ENCODE peak calls at places on chromosomes 16 and 17, in nine cellular contexts. One of them, this sample, is unnamed.

GRCh38 chr17:74212262-74212912 is 984 bp upstream of the TTYH2 start:
- DNase-seq in dorsolateral prefrontal cortex: no peak
- DNase-seq in sigmoid colon: peak
- DNase-seq in esophagus squamous epithelium: no peak
- DNase-seq in uterus: no peak
- DNase-seq in astrocyte of the spinal cord: no peak
- DNase-seq in AG10803: peak
- DNase-seq in neural progenitor cell: peak
- DNase-seq in A549: no peak
- DNase-seq in this sample: peak

GRCh38 chr16:61823326-61823725 is 212.9 kb downstream of the CDH8 start:
- DNase-seq in dorsolateral prefrontal cortex: no peak
- DNase-seq in sigmoid colon: no peak
- DNase-seq in esophagus squamous epithelium: no peak
- DNase-seq in uterus: no peak
- DNase-seq in astrocyte of the spinal cord: no peak
- DNase-seq in AG10803: no peak
- DNase-seq in neural progenitor cell: no peak
- DNase-seq in A549: no peak
- DNase-seq in this sample: no peak

GRCh38 chr16:70512456-70512855 is 10.9 kb downstream of the COG4 start:
- DNase-seq in dorsolateral prefrontal cortex: no peak
- DNase-seq in sigmoid colon: no peak
- DNase-seq in esophagus squamous epithelium: no peak
- DNase-seq in uterus: no peak
- DNase-seq in astrocyte of the spinal cord: no peak
- DNase-seq in AG10803: peak
- DNase-seq in neural progenitor cell: no peak
- DNase-seq in A549: peak
- DNase-seq in this sample: peak

GRCh38 chr17:76132574-76133338 is 8.3 kb downstream of the FOXJ1 start:
- DNase-seq in dorsolateral prefrontal cortex: no peak
- DNase-seq in sigmoid colon: peak
- DNase-seq in esophagus squamous epithelium: no peak
- DNase-seq in uterus: no peak
- DNase-seq in astrocyte of the spinal cord: no peak
- DNase-seq in AG10803: no peak
- DNase-seq in neural progenitor cell: peak
- DNase-seq in A549: no peak
- DNase-seq in this sample: no peak

GRCh38 chr16:1169285-1170075 is 16.6 kb downstream of the CACNA1H start:
- DNase-seq in dorsolateral prefrontal cortex: no peak
- DNase-seq in sigmoid colon: peak
- DNase-seq in esophagus squamous epithelium: no peak
- DNase-seq in uterus: peak
- DNase-seq in astrocyte of the spinal cord: no peak
- DNase-seq in AG10803: no peak
- DNase-seq in neural progenitor cell: no peak
- DNase-seq in A549: no peak
- DNase-seq in this sample: no peak

GRCh38 chr16:67438098-67438791 is 7.3 kb downstream of the HSD11B2 start:
- DNase-seq in dorsolateral prefrontal cortex: no peak
- DNase-seq in sigmoid colon: no peak
- DNase-seq in esophagus squamous epithelium: no peak
- DNase-seq in uterus: no peak
- DNase-seq in astrocyte of the spinal cord: no peak
- DNase-seq in AG10803: no peak
- DNase-seq in neural progenitor cell: no peak
- DNase-seq in A549: no peak
- DNase-seq in this sample: no peak

GRCh38 chr17:4934173-4934979 is 2.3 kb downstream of the GP1BA start:
- DNase-seq in dorsolateral prefrontal cortex: no peak
- DNase-seq in sigmoid colon: no peak
- DNase-seq in esophagus squamous epithelium: no peak
- DNase-seq in uterus: no peak
- DNase-seq in astrocyte of the spinal cord: peak
- DNase-seq in AG10803: peak
- DNase-seq in neural progenitor cell: no peak
- DNase-seq in A549: no peak
- DNase-seq in this sample: peak

GRCh38 chr16:72788269-72788809 is 259.6 kb downstream of the ZFHX3 start:
- DNase-seq in dorsolateral prefrontal cortex: no peak
- DNase-seq in sigmoid colon: no peak
- DNase-seq in esophagus squamous epithelium: no peak
- DNase-seq in uterus: no peak
- DNase-seq in astrocyte of the spinal cord: no peak
- DNase-seq in AG10803: no peak
- DNase-seq in neural progenitor cell: peak
- DNase-seq in A549: no peak
- DNase-seq in this sample: no peak

GRCh38 chr16:11183951-11184350 is 72.1 kb downstream of the SOCS1 start:
- DNase-seq in dorsolateral prefrontal cortex: no peak
- DNase-seq in sigmoid colon: no peak
- DNase-seq in esophagus squamous epithelium: no peak
- DNase-seq in uterus: peak
- DNase-seq in astrocyte of the spinal cord: no peak
- DNase-seq in AG10803: no peak
- DNase-seq in neural progenitor cell: no peak
- DNase-seq in A549: no peak
- DNase-seq in this sample: no peak

GRCh38 chr16:2339521-2340484 is 725 bp downstream of the ABCA3 start:
- DNase-seq in dorsolateral prefrontal cortex: peak
- DNase-seq in sigmoid colon: peak
- DNase-seq in esophagus squamous epithelium: no peak
- DNase-seq in uterus: peak
- DNase-seq in astrocyte of the spinal cord: peak
- DNase-seq in AG10803: peak
- DNase-seq in neural progenitor cell: peak
- DNase-seq in A549: peak
- DNase-seq in this sample: peak

GRCh38 chr17:35537569-35538209 is at the start of gene SLFN12L:
- DNase-seq in dorsolateral prefrontal cortex: no peak
- DNase-seq in sigmoid colon: no peak
- DNase-seq in esophagus squamous epithelium: no peak
- DNase-seq in uterus: no peak
- DNase-seq in astrocyte of the spinal cord: no peak
- DNase-seq in AG10803: no peak
- DNase-seq in neural progenitor cell: no peak
- DNase-seq in A549: no peak
- DNase-seq in this sample: no peak

GRCh38 chr16:1674751-1675664 is 3.1 kb upstream of the JPT2 start:
- DNase-seq in dorsolateral prefrontal cortex: no peak
- DNase-seq in sigmoid colon: no peak
- DNase-seq in esophagus squamous epithelium: no peak
- DNase-seq in uterus: no peak
- DNase-seq in astrocyte of the spinal cord: peak
- DNase-seq in AG10803: peak
- DNase-seq in neural progenitor cell: no peak
- DNase-seq in A549: no peak
- DNase-seq in this sample: peak

GRCh38 chr17:44400226-44400847 is 10.9 kb upstream of the ITGA2B start:
- DNase-seq in dorsolateral prefrontal cortex: no peak
- DNase-seq in sigmoid colon: no peak
- DNase-seq in esophagus squamous epithelium: no peak
- DNase-seq in uterus: no peak
- DNase-seq in astrocyte of the spinal cord: peak
- DNase-seq in AG10803: peak
- DNase-seq in neural progenitor cell: peak
- DNase-seq in A549: peak
- DNase-seq in this sample: peak

GRCh38 chr16:62058412-62058811 is 22.2 kb upstream of the CDH8 start:
- DNase-seq in dorsolateral prefrontal cortex: no peak
- DNase-seq in sigmoid colon: no peak
- DNase-seq in esophagus squamous epithelium: no peak
- DNase-seq in uterus: no peak
- DNase-seq in astrocyte of the spinal cord: no peak
- DNase-seq in AG10803: no peak
- DNase-seq in neural progenitor cell: no peak
- DNase-seq in A549: no peak
- DNase-seq in this sample: no peak

GRCh38 chr16:57676624-57677085 is 8.5 kb downstream of the ADGRG3 start:
- DNase-seq in dorsolateral prefrontal cortex: no peak
- DNase-seq in sigmoid colon: peak
- DNase-seq in esophagus squamous epithelium: no peak
- DNase-seq in uterus: no peak
- DNase-seq in astrocyte of the spinal cord: no peak
- DNase-seq in AG10803: no peak
- DNase-seq in neural progenitor cell: no peak
- DNase-seq in A549: peak
- DNase-seq in this sample: no peak
- H3K4me3 ChIP-seq in dorsolateral prefrontal cortex: no peak
- H3K4me3 ChIP-seq in sigmoid colon: no peak
- H3K4me3 ChIP-seq in esophagus squamous epithelium: no peak
- H3K4me3 ChIP-seq in uterus: no peak
- H3K4me3 ChIP-seq in astrocyte of the spinal cord: no peak
- H3K4me3 ChIP-seq in AG10803: no peak
- H3K4me3 ChIP-seq in neural progenitor cell: no peak
- H3K4me3 ChIP-seq in A549: no peak
- H3K4me3 ChIP-seq in this sample: no peak

GRCh38 chr17:15250459-15250858 is 14.7 kb downstream of the PMP22 start:
- DNase-seq in dorsolateral prefrontal cortex: no peak
- DNase-seq in sigmoid colon: no peak
- DNase-seq in esophagus squamous epithelium: no peak
- DNase-seq in uterus: no peak
- DNase-seq in astrocyte of the spinal cord: no peak
- DNase-seq in AG10803: no peak
- DNase-seq in neural progenitor cell: no peak
- DNase-seq in A549: no peak
- DNase-seq in this sample: no peak

GRCh38 chr17:15249487-15249886 is 15.6 kb downstream of the PMP22 start:
- DNase-seq in dorsolateral prefrontal cortex: no peak
- DNase-seq in sigmoid colon: no peak
- DNase-seq in esophagus squamous epithelium: no peak
- DNase-seq in uterus: no peak
- DNase-seq in astrocyte of the spinal cord: no peak
- DNase-seq in AG10803: no peak
- DNase-seq in neural progenitor cell: no peak
- DNase-seq in A549: no peak
- DNase-seq in this sample: no peak

DNA sequence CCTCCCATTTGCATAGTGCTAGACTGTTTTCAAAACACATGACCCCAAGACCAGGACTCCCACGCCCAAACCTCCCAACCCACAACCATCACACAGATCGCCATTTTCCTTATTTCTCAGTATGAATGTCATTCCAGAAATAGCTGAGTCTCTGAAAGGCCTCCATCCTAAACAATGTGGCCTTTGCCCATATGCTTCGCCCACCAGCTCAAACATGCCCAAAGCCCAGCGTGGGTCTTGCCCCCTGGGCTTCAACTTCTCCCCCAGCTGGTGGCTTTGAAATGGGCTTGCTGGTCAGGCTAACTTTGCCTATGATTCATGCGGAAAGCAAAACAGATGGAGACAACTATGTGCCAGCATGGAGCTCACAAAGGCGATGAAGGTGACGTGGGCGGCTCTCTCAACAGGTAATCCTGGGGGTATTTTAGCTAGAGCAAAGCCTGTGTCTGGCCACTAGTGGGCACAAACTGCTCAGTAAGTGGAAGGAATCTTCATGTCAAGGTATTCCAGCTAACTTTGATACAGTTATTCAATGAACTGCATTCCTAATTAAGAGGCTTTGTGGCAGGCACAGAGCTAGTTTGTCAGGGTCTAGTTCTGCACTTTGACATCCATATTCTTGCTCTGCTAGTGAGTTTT is 17.1 kb downstream of the PMP22 start:
- DNase-seq in dorsolateral prefrontal cortex: no peak
- DNase-seq in sigmoid colon: no peak
- DNase-seq in esophagus squamous epithelium: no peak
- DNase-seq in uterus: no peak
- DNase-seq in astrocyte of the spinal cord: no peak
- DNase-seq in AG10803: peak
- DNase-seq in neural progenitor cell: peak
- DNase-seq in A549: peak
- DNase-seq in this sample: no peak
- TF ChIP-seq CTCF in dorsolateral prefrontal cortex: peak
- TF ChIP-seq CTCF in sigmoid colon: no peak
- TF ChIP-seq CTCF in esophagus squamous epithelium: peak
- TF ChIP-seq CTCF in uterus: no peak
- TF ChIP-seq CTCF in astrocyte of the spinal cord: peak
- TF ChIP-seq CTCF in AG10803: peak
- TF ChIP-seq CTCF in neural progenitor cell: peak
- TF ChIP-seq CTCF in A549: peak
- TF ChIP-seq CTCF in this sample: peak

DNA sequence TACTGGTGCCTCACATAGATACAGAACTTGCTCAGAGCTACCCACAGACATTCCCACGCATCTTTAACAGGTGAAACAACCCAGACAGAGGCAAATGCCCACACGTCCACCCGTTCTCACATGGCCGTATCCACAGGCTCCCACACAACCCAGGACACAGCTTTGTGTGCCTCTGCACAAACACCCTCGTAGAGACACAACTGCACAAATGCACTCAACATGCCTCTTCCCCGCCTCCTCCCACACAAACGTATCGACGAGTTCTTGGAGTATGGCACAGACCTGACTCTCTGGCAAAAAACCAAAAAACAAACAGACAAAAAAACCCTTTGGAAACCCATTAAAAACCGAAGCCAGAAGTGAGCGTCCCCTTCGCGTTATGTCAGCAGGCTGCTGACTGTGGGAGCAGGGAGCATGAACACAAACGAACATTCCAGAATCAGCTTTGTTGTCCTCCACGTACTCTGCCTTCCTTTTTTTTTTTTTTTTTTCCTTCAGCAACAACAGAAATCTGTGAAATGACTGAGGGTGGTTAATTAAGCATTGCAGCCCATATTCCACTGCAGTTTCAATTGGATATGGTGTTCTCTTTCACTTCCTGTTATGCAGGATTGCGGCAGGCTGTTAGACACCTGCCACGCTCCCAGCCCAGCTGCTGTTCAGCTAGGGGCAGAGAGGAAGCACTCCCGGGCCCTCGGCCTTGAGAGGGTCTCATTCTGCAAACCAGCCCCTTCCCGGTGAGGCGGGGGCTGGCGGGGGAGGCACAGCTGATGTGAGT is 313.7 kb downstream of the MAF start:
- DNase-seq in dorsolateral prefrontal cortex: peak
- DNase-seq in sigmoid colon: peak
- DNase-seq in esophagus squamous epithelium: no peak
- DNase-seq in uterus: no peak
- DNase-seq in astrocyte of the spinal cord: no peak
- DNase-seq in AG10803: no peak
- DNase-seq in neural progenitor cell: peak
- DNase-seq in A549: no peak
- DNase-seq in this sample: no peak
- H3K4me3 ChIP-seq in dorsolateral prefrontal cortex: peak
- H3K4me3 ChIP-seq in sigmoid colon: no peak
- H3K4me3 ChIP-seq in esophagus squamous epithelium: peak
- H3K4me3 ChIP-seq in uterus: no peak
- H3K4me3 ChIP-seq in astrocyte of the spinal cord: no peak
- H3K4me3 ChIP-seq in AG10803: no peak
- H3K4me3 ChIP-seq in neural progenitor cell: no peak
- H3K4me3 ChIP-seq in A549: no peak
- H3K4me3 ChIP-seq in this sample: no peak

DNA sequence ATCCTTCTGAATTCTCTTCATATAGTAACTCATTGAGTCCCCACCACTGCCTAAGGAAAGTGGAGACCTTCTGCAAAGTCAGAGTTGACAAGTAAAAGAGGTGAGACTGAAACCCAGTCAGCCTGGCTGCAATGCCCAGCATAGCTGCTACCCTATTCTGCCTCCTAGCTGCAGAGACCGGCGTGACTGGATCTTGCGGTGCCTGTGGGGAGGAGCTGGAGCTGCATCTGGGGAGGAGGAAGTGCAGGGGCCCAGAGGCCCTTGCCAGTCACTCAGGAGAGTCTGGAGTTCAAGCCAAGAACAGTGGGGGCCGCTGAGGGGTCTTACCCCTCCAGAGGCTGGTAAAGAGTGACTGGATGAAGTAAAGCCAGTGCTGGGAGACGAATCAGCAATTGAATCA is 35.0 kb upstream of the ZNF423 start:
- DNase-seq in dorsolateral prefrontal cortex: no peak
- DNase-seq in sigmoid colon: no peak
- DNase-seq in esophagus squamous epithelium: no peak
- DNase-seq in uterus: no peak
- DNase-seq in astrocyte of the spinal cord: no peak
- DNase-seq in AG10803: no peak
- DNase-seq in neural progenitor cell: peak
- DNase-seq in A549: peak
- DNase-seq in this sample: no peak
- TF ChIP-seq CTCF in dorsolateral prefrontal cortex: no peak
- TF ChIP-seq CTCF in sigmoid colon: no peak
- TF ChIP-seq CTCF in esophagus squamous epithelium: no peak
- TF ChIP-seq CTCF in uterus: no peak
- TF ChIP-seq CTCF in astrocyte of the spinal cord: peak
- TF ChIP-seq CTCF in AG10803: no peak
- TF ChIP-seq CTCF in neural progenitor cell: peak
- TF ChIP-seq CTCF in A549: no peak
- TF ChIP-seq CTCF in this sample: no peak